ENCODE peak calls at places on chromosome 4, in ten cellular contexts. J is G401, R is neural progenitor cell, I is erythroblast, N is NCI-H1092 treated with DMSO at 0.1 percent for 48 hours, X is SJSA1, D is Ammon's horn, L is NCI-H1694 treated with DMSO at 0.1 percent for 48 hours, W is heart right ventricle, S is EL. K is an unnamed sample.

GRCh38 chr4:5389756-5390155 is 318.6 kb downstream of the EVC2 start:
- DNase-seq in J (no peak), R (no peak), I (no peak), N (no peak), X (no peak), D (no peak), L (no peak), W (no peak), S (no peak), K (no peak)

GRCh38 chr4:148182230-148182928 is 259.8 kb downstream of the NR3C2 start:
- DNase-seq in J (no peak), R (no peak), I (no peak), N (no peak), X (no peak), D (no peak), L (no peak), W (no peak), S (no peak), K (no peak)

GRCh38 chr4:71460368-71460767 is 121.5 kb downstream of the SLC4A4 start:
- DNase-seq in J (no peak), R (no peak), I (no peak), N (no peak), X (no peak), D (no peak), L (no peak), W (no peak), S (no peak), K (no peak)

GRCh38 chr4:153241970-153242847 is 38.0 kb downstream of the TRIM2 start:
- DNase-seq in J (peak), R (no peak), I (no peak), N (no peak), X (peak), D (no peak), L (no peak), W (no peak), S (no peak), K (no peak)

GRCh38 chr4:47340914-47341313 is 122.6 kb downstream of the COMMD8 start:
- DNase-seq in J (no peak), R (no peak), I (no peak), N (no peak), X (no peak), D (no peak), L (no peak), W (no peak), S (no peak), K (no peak)

GRCh38 chr4:52716364-52717151 is 34.7 kb downstream of the ERVMER34-1 start:
- DNase-seq in J (no peak), R (no peak), I (no peak), N (no peak), X (no peak), D (no peak), L (no peak), W (no peak), S (no peak), K (no peak)

GRCh38 chr4:20532871-20533870 is 167.1 kb upstream of the PACRGL start:
- DNase-seq in J (no peak), R (no peak), I (no peak), N (no peak), X (peak), D (no peak), L (no peak), W (no peak), S (peak), K (no peak)

GRCh38 chr4:76687730-76688441 is 210.1 kb downstream of the SOWAHB start:
- DNase-seq in J (peak), R (peak), I (no peak), N (peak), X (no peak), D (no peak), L (no peak), W (no peak), S (no peak), K (no peak)

GRCh38 chr4:111631157-111631999 is 513.9 kb upstream of the FAM241A start:
- DNase-seq in J (no peak), R (peak), I (no peak), N (peak), X (peak), D (no peak), L (peak), W (no peak), S (peak), K (peak)